ENCODE peak calls at places on chromosomes 1 and 21, in four cellular contexts. S, C, I and K are unnamed samples.

GRCh38 chr1:113101588-113101987 is 28.6 kb downstream of the LRIG2 start:
- DNase-seq in S (no peak), C (no peak), I (no peak), K (no peak)

GRCh38 chr1:45325816-45326506 is 734 bp upstream of the HPDL start:
- DNase-seq in S (no peak), C (no peak), I (no peak), K (peak)

GRCh38 chr21:42868196-42868595 is 11.1 kb downstream of the WDR4 start:
- DNase-seq in S (no peak), I (no peak), C (no peak), K (no peak)

GRCh38 chr21:33362044-33362555 is 37.3 kb downstream of the IFNAR1 start:
- DNase-seq in I (peak), C (peak), S (no peak), K (peak)

GRCh38 chr21:30676737-30677136 is 34.1 kb downstream of the KRTAP20-3 start:
- DNase-seq in I (no peak), S (no peak), C (peak), K (no peak)

GRCh38 chr1:198597690-198598430 is 41.0 kb upstream of the PTPRC start:
- DNase-seq in S (no peak), C (no peak), I (no peak), K (no peak)

GRCh38 chr1:1283821-1284220 is 3.6 kb downstream of the SCNN1D start:
- DNase-seq in S (no peak), C (peak), I (peak), K (no peak)

GRCh38 chr1:213135572-213135971 is 84.5 kb downstream of the RPS6KC1 start:
- DNase-seq in I (no peak), S (no peak), C (peak), K (no peak)

GRCh38 chr1:214707306-214708087 is 104.5 kb downstream of the CENPF start:
- DNase-seq in S (no peak), I (no peak), C (no peak), K (no peak)

GRCh38 chr1:59316497-59317128 is 19.7 kb downstream of the FGGY start:
- DNase-seq in S (no peak), I (no peak), C (no peak), K (no peak)

GRCh38 chr1:41976671-41977070 is 57.9 kb upstream of the HIVEP3 start:
- DNase-seq in S (no peak), C (no peak), I (no peak), K (no peak)

GRCh38 chr1:16318544-16318943 is 33.7 kb downstream of the FBXO42 start:
- DNase-seq in I (no peak), S (no peak), C (no peak), K (peak)

GRCh38 chr1:61391730-61392129 is 309.4 kb downstream of the NFIA start:
- DNase-seq in S (no peak), C (no peak), I (no peak), K (no peak)

GRCh38 chr1:7677815-7678214 is 93.3 kb upstream of the VAMP3 start:
- DNase-seq in S (no peak), I (no peak), C (no peak), K (no peak)

GRCh38 chr1:63555480-63555879 is 32.2 kb downstream of the EFCAB7 start:
- DNase-seq in I (no peak), C (no peak), S (no peak), K (no peak)

GRCh38 chr21:24444736-24445135 is 1162.5 kb downstream of the MRPL39 start:
- DNase-seq in C (no peak), S (no peak), I (no peak), K (no peak)

GRCh38 chr1:214018605-214019268 is 31.0 kb downstream of the PROX1 start:
- DNase-seq in S (no peak), I (no peak), C (no peak), K (no peak)

GRCh38 chr1:197140123-197140522 is 6.3 kb downstream of the ASPM start:
- DNase-seq in I (no peak), C (no peak), S (no peak), K (no peak)

GRCh38 chr21:45139473-45139872 is 65.1 kb downstream of the ADARB1 start:
- DNase-seq in C (no peak), S (peak), I (no peak), K (no peak)

GRCh38 chr1:117671781-117672501 is 66.1 kb downstream of the TENT5C start:
- DNase-seq in I (peak), C (peak), S (peak), K (peak)

GRCh38 chr21:30256100-30256499 is 26.6 kb downstream of the KRTAP24-1 start:
- DNase-seq in S (no peak), I (no peak), C (no peak), K (no peak)

GRCh38 chr21:16264314-16264713 is 534.5 kb downstream of the USP25 start:
- DNase-seq in I (no peak), S (no peak), C (no peak), K (no peak)

GRCh38 chr1:89922911-89923310 is 72.0 kb upstream of the ZNF326 start:
- DNase-seq in I (no peak), S (no peak), C (no peak), K (no peak)

GRCh38 chr1:58862728-58863385 is 79.0 kb upstream of the JUN start:
- DNase-seq in S (no peak), C (no peak), I (no peak), K (no peak)

GRCh38 chr1:118809586-118809985 is 178.6 kb downstream of the TBX15 start:
- DNase-seq in I (no peak), C (no peak), S (no peak), K (no peak)

GRCh38 chr1:226973898-226974543 is 33.9 kb downstream of the COQ8A start:
- DNase-seq in S (no peak), C (peak), I (no peak), K (peak)

GRCh38 chr1:203267347-203267846 is 37.9 kb upstream of the BTG2 start:
- DNase-seq in I (peak), S (peak), C (peak), K (peak)